ENCODE peak calls at places on chromosome 20, in five cellular contexts. One of them, this sample, is unnamed.
A peak's percentile ranks its signal among the peaks of the same experiment; 100 is the strongest.

GRCh38 chr20:63652192-63652980 is 838 bp downstream of the STMN3 start:
- DNase-seq in AG10803: no peak
- DNase-seq in endothelial cell: no peak
- DNase-seq in tibial artery: no peak
- DNase-seq in AG09309: no peak
- DNase-seq in this sample: peak; percentile 61

GRCh38 chr20:2804921-2805681 is 4.7 kb upstream of the CPXM1 start:
- DNase-seq in AG10803: peak; percentile 17
- DNase-seq in endothelial cell: no peak
- DNase-seq in tibial artery: no peak
- DNase-seq in AG09309: no peak
- DNase-seq in this sample: no peak

GRCh38 chr20:33499347-33499746 is 9.5 kb downstream of the CBFA2T2 start:
- DNase-seq in AG10803: no peak
- DNase-seq in endothelial cell: no peak
- DNase-seq in tibial artery: no peak
- DNase-seq in AG09309: no peak
- DNase-seq in this sample: no peak

GRCh38 chr20:44615169-44615791 is 32.9 kb downstream of the PKIG start:
- DNase-seq in AG10803: no peak
- DNase-seq in endothelial cell: no peak
- DNase-seq in tibial artery: no peak
- DNase-seq in AG09309: no peak
- DNase-seq in this sample: no peak

GRCh38 chr20:40268321-40269075 is 420.5 kb downstream of the MAFB start:
- DNase-seq in AG10803: no peak
- DNase-seq in endothelial cell: no peak
- DNase-seq in tibial artery: no peak
- DNase-seq in AG09309: no peak
- DNase-seq in this sample: no peak

GRCh38 chr20:20318318-20319161 is 49.4 kb upstream of the INSM1 start:
- DNase-seq in AG10803: peak; percentile 25
- DNase-seq in endothelial cell: no peak
- DNase-seq in tibial artery: no peak
- DNase-seq in AG09309: no peak
- DNase-seq in this sample: no peak

GRCh38 chr20:29497261-29497671 is 1760.2 kb upstream of the DEFB115 start:
- DNase-seq in AG10803: peak; percentile 0
- DNase-seq in endothelial cell: no peak
- DNase-seq in tibial artery: peak; percentile 62
- DNase-seq in AG09309: no peak
- DNase-seq in this sample: no peak

GRCh38 chr20:57270204-57270937 is 3.9 kb upstream of the BMP7 start:
- DNase-seq in AG10803: no peak
- DNase-seq in endothelial cell: no peak
- DNase-seq in tibial artery: no peak
- DNase-seq in AG09309: no peak
- DNase-seq in this sample: no peak

GRCh38 chr20:33753763-33754162 is 22.0 kb downstream of the ZNF341 start:
- DNase-seq in AG10803: no peak
- DNase-seq in endothelial cell: no peak
- DNase-seq in tibial artery: no peak
- DNase-seq in AG09309: no peak
- DNase-seq in this sample: no peak

GRCh38 chr20:2698912-2699311 is 6.3 kb downstream of the EBF4 start:
- DNase-seq in AG10803: no peak
- DNase-seq in endothelial cell: no peak
- DNase-seq in tibial artery: peak; percentile 48
- DNase-seq in AG09309: no peak
- DNase-seq in this sample: no peak

GRCh38 chr20:1931830-1932229 is 36.6 kb downstream of the SIRPA start:
- DNase-seq in AG10803: no peak
- DNase-seq in endothelial cell: no peak
- DNase-seq in tibial artery: no peak
- DNase-seq in AG09309: no peak
- DNase-seq in this sample: no peak

GRCh38 chr20:57076202-57076651 is 190.2 kb downstream of the BMP7 start:
- DNase-seq in AG10803: peak; percentile 82
- DNase-seq in endothelial cell: no peak
- DNase-seq in tibial artery: peak; percentile 33
- DNase-seq in AG09309: peak; percentile 76
- DNase-seq in this sample: no peak

GRCh38 chr20:36144336-36144735 is 10.2 kb upstream of the EPB41L1 start:
- DNase-seq in AG10803: no peak
- DNase-seq in endothelial cell: no peak
- DNase-seq in tibial artery: no peak
- DNase-seq in AG09309: no peak
- DNase-seq in this sample: no peak

GRCh38 chr20:32709528-32710121 is 33.6 kb downstream of the COMMD7 start:
- DNase-seq in AG10803: no peak
- DNase-seq in endothelial cell: no peak
- DNase-seq in tibial artery: no peak
- DNase-seq in AG09309: no peak
- DNase-seq in this sample: no peak

GRCh38 chr20:43532416-43533055 is 25.0 kb downstream of the L3MBTL1 start:
- DNase-seq in AG10803: no peak
- DNase-seq in endothelial cell: no peak
- DNase-seq in tibial artery: peak; percentile 54
- DNase-seq in AG09309: no peak
- DNase-seq in this sample: no peak

GRCh38 chr20:43535370-43536004 is 23.3 kb upstream of the SGK2 start:
- DNase-seq in AG10803: no peak
- DNase-seq in endothelial cell: no peak
- DNase-seq in tibial artery: peak; percentile 39
- DNase-seq in AG09309: no peak
- DNase-seq in this sample: no peak

GRCh38 chr20:43533060-43533459 is 25.6 kb downstream of the L3MBTL1 start:
- DNase-seq in AG10803: peak; percentile 42
- DNase-seq in endothelial cell: no peak
- DNase-seq in tibial artery: no peak
- DNase-seq in AG09309: peak; percentile 21
- DNase-seq in this sample: no peak

GRCh38 chr20:43534791-43535350 is 24.0 kb upstream of the SGK2 start:
- DNase-seq in AG10803: no peak
- DNase-seq in endothelial cell: no peak
- DNase-seq in tibial artery: peak; percentile 40
- DNase-seq in AG09309: no peak
- DNase-seq in this sample: no peak

GRCh38 chr20:43534016-43534415 is 24.8 kb upstream of the SGK2 start:
- DNase-seq in AG10803: no peak
- DNase-seq in endothelial cell: no peak
- DNase-seq in tibial artery: peak; percentile 27
- DNase-seq in AG09309: no peak
- DNase-seq in this sample: no peak
- TF ChIP-seq CTCF in AG10803: no peak
- TF ChIP-seq CTCF in endothelial cell: no peak
- TF ChIP-seq CTCF in tibial artery: no peak
- TF ChIP-seq CTCF in AG09309: no peak
- TF ChIP-seq CTCF in this sample: no peak

GRCh38 chr20:38222231-38222922 is 38.2 kb downstream of the KIAA1755 start:
- DNase-seq in AG10803: peak; percentile 42
- DNase-seq in endothelial cell: peak; percentile 82
- DNase-seq in tibial artery: peak; percentile 77
- DNase-seq in AG09309: no peak
- DNase-seq in this sample: peak; percentile 85
- TF ChIP-seq CTCF in AG10803: peak; percentile 99
- TF ChIP-seq CTCF in endothelial cell: peak; percentile 88
- TF ChIP-seq CTCF in tibial artery: peak; percentile 89
- TF ChIP-seq CTCF in AG09309: peak; percentile 99
- TF ChIP-seq CTCF in this sample: peak; percentile 85

DNA sequence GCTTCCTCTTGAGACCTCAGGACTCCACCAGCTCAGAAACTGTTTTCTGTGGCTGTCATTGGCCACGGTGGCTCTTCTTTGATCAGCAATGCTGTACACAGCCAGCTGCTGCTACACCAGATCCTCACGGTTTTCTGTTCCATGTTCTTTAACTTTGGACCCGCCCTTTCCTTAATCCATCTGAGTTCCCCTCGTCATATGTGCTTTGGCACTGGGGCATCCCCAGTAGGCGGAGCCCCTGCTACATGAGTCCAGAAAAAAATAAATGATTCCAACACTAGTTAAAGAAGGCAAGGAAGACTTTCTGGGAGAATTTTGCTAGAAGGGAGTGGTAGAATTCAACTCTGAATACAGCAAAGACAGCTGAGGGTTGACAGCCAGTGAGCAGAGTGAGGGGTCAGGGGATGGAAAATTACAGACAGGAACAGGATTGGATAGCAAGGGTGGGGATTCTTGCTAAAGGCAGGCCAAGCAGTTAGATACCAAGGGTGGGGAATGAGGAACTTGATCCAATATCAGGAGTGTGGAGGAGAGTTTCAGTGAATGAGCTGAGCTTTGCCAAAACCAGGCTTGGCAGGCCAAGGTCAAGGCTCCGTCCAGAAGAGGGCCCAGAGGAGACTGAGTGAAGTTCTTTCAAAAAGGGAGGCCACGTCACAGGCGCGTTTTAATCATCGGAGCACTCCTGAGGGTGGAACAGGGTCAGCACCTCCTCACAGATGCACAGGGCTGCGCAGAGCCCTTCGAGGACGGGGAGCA is 391.7 kb downstream of the CDH4 start:
- DNase-seq in AG10803: no peak
- DNase-seq in endothelial cell: no peak
- DNase-seq in tibial artery: no peak
- DNase-seq in AG09309: no peak
- DNase-seq in this sample: no peak
- TF ChIP-seq CTCF in AG10803: no peak
- TF ChIP-seq CTCF in endothelial cell: no peak
- TF ChIP-seq CTCF in tibial artery: no peak
- TF ChIP-seq CTCF in AG09309: peak; percentile 15
- TF ChIP-seq CTCF in this sample: no peak

DNA sequence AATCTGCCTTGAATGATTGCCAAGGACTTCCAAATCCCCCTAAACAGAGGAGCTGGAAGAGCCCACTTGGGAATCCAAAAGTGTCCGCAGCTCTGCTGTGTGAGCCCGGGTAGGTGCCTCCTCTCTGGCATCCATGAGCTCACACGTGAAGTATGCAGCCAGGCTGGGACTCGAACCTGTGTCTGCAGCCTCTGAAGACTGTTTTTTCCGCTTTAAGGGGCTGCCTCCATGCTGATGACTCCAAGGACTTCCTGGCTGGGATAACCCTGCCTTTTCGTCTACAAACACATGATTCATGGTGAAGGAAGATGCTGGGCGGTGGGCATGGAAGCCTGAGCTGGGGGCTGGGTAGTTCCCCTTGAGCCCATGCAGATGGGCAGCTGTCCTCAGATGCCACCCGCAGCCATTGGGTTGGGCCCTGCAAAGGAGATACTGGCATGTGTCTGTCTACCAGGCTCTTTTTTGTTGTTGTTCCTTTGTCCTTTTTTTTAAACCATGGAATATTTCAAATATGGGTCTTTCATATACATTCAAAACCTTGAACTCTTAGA is 25.4 kb upstream of the CSNK2A1 start:
- DNase-seq in AG10803: no peak
- DNase-seq in endothelial cell: no peak
- DNase-seq in tibial artery: no peak
- DNase-seq in AG09309: no peak
- DNase-seq in this sample: no peak
- TF ChIP-seq CTCF in AG10803: no peak
- TF ChIP-seq CTCF in endothelial cell: no peak
- TF ChIP-seq CTCF in tibial artery: no peak
- TF ChIP-seq CTCF in AG09309: no peak
- TF ChIP-seq CTCF in this sample: no peak

GRCh38 chr20:25085756-25086495 is 4.0 kb upstream of the VSX1 start:
- DNase-seq in AG10803: no peak
- DNase-seq in endothelial cell: no peak
- DNase-seq in tibial artery: no peak
- DNase-seq in AG09309: no peak
- DNase-seq in this sample: no peak

GRCh38 chr20:25082498-25082873 is 545 bp upstream of the VSX1 start:
- DNase-seq in AG10803: no peak
- DNase-seq in endothelial cell: no peak
- DNase-seq in tibial artery: no peak
- DNase-seq in AG09309: no peak
- DNase-seq in this sample: no peak

GRCh38 chr20:25083773-25084615 is 2.1 kb upstream of the VSX1 start:
- DNase-seq in AG10803: no peak
- DNase-seq in endothelial cell: no peak
- DNase-seq in tibial artery: peak; percentile 54
- DNase-seq in AG09309: no peak
- DNase-seq in this sample: peak; percentile 48

GRCh38 chr20:25083141-25083772 is 1.3 kb upstream of the VSX1 start:
- DNase-seq in AG10803: no peak
- DNase-seq in endothelial cell: no peak
- DNase-seq in tibial artery: no peak
- DNase-seq in AG09309: no peak
- DNase-seq in this sample: no peak

GRCh38 chr20:25084616-25085187 is 2.8 kb upstream of the VSX1 start:
- DNase-seq in AG10803: no peak
- DNase-seq in endothelial cell: no peak
- DNase-seq in tibial artery: no peak
- DNase-seq in AG09309: no peak
- DNase-seq in this sample: no peak
- TF ChIP-seq CTCF in AG10803: no peak
- TF ChIP-seq CTCF in endothelial cell: no peak
- TF ChIP-seq CTCF in tibial artery: no peak
- TF ChIP-seq CTCF in AG09309: no peak
- TF ChIP-seq CTCF in this sample: no peak